ENCODE peak calls at places on chromosome 22, in four cellular contexts. D, V, A and N are unnamed samples.

GRCh38 chr22:24875862-24876506 is 70.0 kb downstream of the SGSM1 start:
- DNase-seq in D (peak), V (no peak), A (peak), N (no peak)

GRCh38 chr22:29580200-29580810 is 608 bp downstream of the NIPSNAP1 start:
- DNase-seq in D (no peak), V (peak), A (no peak), N (no peak)

GRCh38 chr22:31451709-31452571 is 37.7 kb downstream of the EIF4ENIF1 start:
- DNase-seq in D (peak), V (peak), A (no peak), N (peak)

GRCh38 chr22:32999039-32999861 is 58.9 kb downstream of the SYN3 start:
- DNase-seq in D (no peak), V (no peak), A (no peak), N (no peak)

GRCh38 chr22:27919943-27920755 is 1.1 kb upstream of the PITPNB start:
- DNase-seq in D (peak), V (peak), A (no peak), N (peak)

GRCh38 chr22:24059121-24059520 is 48.0 kb downstream of the CABIN1 start:
- DNase-seq in D (no peak), V (no peak), A (no peak), N (no peak)

GRCh38 chr22:33565580-33565995 is 354.7 kb downstream of the LARGE1 start:
- DNase-seq in D (no peak), V (no peak), A (no peak), N (no peak)

GRCh38 chr22:36442506-36443197 is 38.8 kb downstream of the TXN2 start:
- DNase-seq in D (no peak), V (no peak), A (no peak), N (no peak)

GRCh38 chr22:48595511-48595905 is 1232.2 kb downstream of the BRD1 start:
- DNase-seq in D (no peak), V (no peak), A (no peak), N (no peak)

GRCh38 chr22:31504282-31504681 is 7.9 kb downstream of the SFI1 start:
- DNase-seq in D (no peak), V (no peak), A (no peak), N (no peak)

GRCh38 chr22:42966389-42966998 is 48.5 kb downstream of the PACSIN2 start:
- DNase-seq in D (no peak), V (no peak), A (no peak), N (no peak)

GRCh38 chr22:42970029-42970428 is 44.9 kb downstream of the PACSIN2 start:
- DNase-seq in D (no peak), V (no peak), A (no peak), N (no peak)

GRCh38 chr22:42969348-42969975 is 45.5 kb downstream of the PACSIN2 start:
- DNase-seq in D (no peak), V (no peak), A (no peak), N (no peak)

GRCh38 chr22:42967005-42967404 is 47.9 kb downstream of the PACSIN2 start:
- DNase-seq in D (no peak), V (no peak), A (no peak), N (no peak)

GRCh38 chr22:42967933-42968332 is 47.0 kb downstream of the PACSIN2 start:
- DNase-seq in D (peak), V (no peak), A (no peak), N (no peak)
- TF ChIP-seq CTCF in D (peak), V (no peak), A (no peak), N (no peak)

GRCh38 chr22:43275545-43275981 is 67.6 kb downstream of the SCUBE1 start:
- DNase-seq in D (peak), V (peak), A (no peak), N (no peak)
- TF ChIP-seq RNF2 in D (no peak), V (no peak), A (no peak), N (no peak)

GRCh38 chr22:45696227-45696626 is 24.6 kb downstream of the ATXN10 start:
- DNase-seq in D (no peak), V (no peak), A (no peak), N (no peak)
- TF ChIP-seq CTCF in D (no peak), V (no peak), A (no peak), N (no peak)

GRCh38 chr22:49930596-49931412 is 12.4 kb downstream of the CRELD2 start:
- DNase-seq in D (peak), V (peak), A (no peak), N (peak)
- TF ChIP-seq RNF2 in D (no peak), V (no peak), A (no peak), N (no peak)

GRCh38 chr22:17581631-17582030 is 18.3 kb downstream of the SLC25A18 start:
- DNase-seq in D (no peak), V (no peak), A (no peak), N (no peak)

GRCh38 chr22:17579535-17579981 is 16.3 kb downstream of the SLC25A18 start:
- DNase-seq in D (no peak), V (no peak), A (no peak), N (no peak)

GRCh38 chr22:17581056-17581455 is 17.8 kb downstream of the SLC25A18 start:
- DNase-seq in D (no peak), V (no peak), A (no peak), N (no peak)

GRCh38 chr22:17578129-17578754 is 14.9 kb downstream of the SLC25A18 start:
- DNase-seq in D (no peak), V (peak), A (no peak), N (no peak)

DNA sequence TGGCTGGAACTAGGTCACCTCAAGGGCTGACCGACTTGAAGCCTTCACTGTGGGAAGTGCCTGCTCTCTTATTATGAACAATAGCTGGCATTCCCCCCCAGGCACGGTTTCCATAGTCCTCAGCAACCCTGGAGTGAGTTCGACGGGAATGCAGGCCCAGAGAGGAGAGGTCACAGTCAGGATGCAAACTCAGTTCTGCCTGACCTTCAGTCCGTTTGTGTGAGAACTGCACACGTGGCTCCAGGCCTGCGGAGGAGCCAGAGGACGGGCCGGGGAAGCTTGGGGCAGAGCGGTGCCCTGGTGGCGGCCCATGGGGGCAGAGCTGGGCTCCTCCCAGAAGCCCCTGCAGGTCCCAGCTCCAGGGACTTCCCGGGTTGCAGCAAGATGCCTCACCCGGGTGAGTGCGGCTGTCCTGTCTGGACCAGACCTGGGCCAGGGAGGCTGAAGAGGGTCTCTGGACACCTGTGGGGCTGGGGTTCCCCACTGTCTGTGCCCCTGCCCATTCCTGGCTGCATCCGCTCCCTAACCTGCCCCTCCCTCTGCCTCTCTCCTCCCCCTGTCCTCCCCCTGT is 17.2 kb downstream of the SLC25A18 start:
- DNase-seq in D (no peak), V (peak), A (no peak), N (no peak)
- TF ChIP-seq CTCF in D (peak), V (peak), A (peak), N (no peak)

GRCh38 chr22:17786435-17787158 is 12.3 kb upstream of the BID start:
- DNase-seq in D (peak), V (peak), A (no peak), N (no peak)

GRCh38 chr22:17788528-17789378 is 14.5 kb upstream of the BID start:
- DNase-seq in D (peak), V (no peak), A (no peak), N (no peak)

GRCh38 chr22:17787159-17788022 is 13.1 kb upstream of the BID start:
- DNase-seq in D (no peak), V (no peak), A (no peak), N (no peak)

GRCh38 chr22:17789379-17790200 is 15.3 kb upstream of the BID start:
- DNase-seq in D (no peak), V (no peak), A (no peak), N (no peak)

DNA sequence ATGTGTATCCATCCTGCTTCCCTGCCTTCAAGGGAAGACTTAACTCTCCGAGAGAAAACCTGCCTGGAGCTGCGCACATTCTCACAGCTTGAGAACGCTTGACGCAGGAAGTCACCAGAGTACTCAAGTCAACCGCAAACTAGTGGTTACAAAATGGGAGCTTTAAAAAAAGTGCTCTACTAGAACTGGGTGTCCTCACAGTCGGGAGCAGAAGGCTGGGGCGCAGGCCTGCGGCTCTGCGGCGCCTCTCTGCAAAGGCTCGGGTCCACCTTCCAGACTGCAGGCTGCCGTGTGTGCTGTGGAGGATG is 13.7 kb upstream of the BID start:
- DNase-seq in D (no peak), V (no peak), A (no peak), N (no peak)
- TF ChIP-seq RNF2 in D (no peak), V (no peak), A (no peak), N (no peak)